ENCODE peak calls at places on chromosomes 5 and 9, in ten cellular contexts. N, C, W, I, X, Q, K, T, S and G are unnamed samples.

GRCh38 chr9:126301985-126302603 is 24.5 kb upstream of the MVB12B start:
- DNase-seq in S (peak; percentile 63), W (peak; percentile 58), T (no peak), C (no peak), Q (peak; percentile 66), K (no peak), N (peak; percentile 45), I (peak; percentile 73), X (no peak), G (peak; percentile 50)

GRCh38 chr5:50922942-50923767 is 256.7 kb downstream of the PARP8 start:
- DNase-seq in N (no peak), I (no peak), Q (peak; percentile 0), X (no peak), S (no peak), T (peak; percentile 51), W (no peak), K (no peak), C (no peak), G (no peak)

GRCh38 chr9:91162784-91163440 is 198.8 kb downstream of the AUH start:
- DNase-seq in Q (no peak), K (no peak), X (no peak), S (peak; percentile 81), T (no peak), N (peak; percentile 31), C (peak; percentile 68), I (peak; percentile 63), W (no peak), G (no peak)

GRCh38 chr9:115158666-115159481 is 40.9 kb upstream of the TNC start:
- DNase-seq in C (no peak), Q (peak; percentile 36), S (no peak), W (peak; percentile 83), N (no peak), I (no peak), X (no peak), T (no peak), K (no peak), G (peak; percentile 73)

GRCh38 chr5:61010759-61011460 is 65.9 kb downstream of the NDUFAF2 start:
- DNase-seq in Q (peak; percentile 30), S (no peak), K (no peak), X (no peak), I (no peak), W (peak; percentile 34), T (no peak), C (no peak), N (no peak), G (no peak)

GRCh38 chr9:37290881-37291485 is 131.5 kb upstream of the GRHPR start:
- DNase-seq in X (no peak), N (no peak), S (peak; percentile 25), K (no peak), T (no peak), I (no peak), W (peak; percentile 89), Q (peak; percentile 90), C (no peak), G (peak; percentile 85)

GRCh38 chr5:173001229-173001841 is 17.8 kb downstream of the ATP6V0E1 start:
- DNase-seq in Q (no peak), W (no peak), C (peak; percentile 31), S (no peak), I (no peak), T (no peak), N (no peak), K (no peak), X (no peak), G (no peak)

GRCh38 chr9:131965841-131966240 is 113.8 kb downstream of the MED27 start:
- DNase-seq in N (no peak), Q (no peak), T (no peak), I (no peak), C (no peak), S (no peak), X (no peak), K (no peak), W (no peak), G (no peak)

GRCh38 chr5:16345454-16345853 is 120.1 kb downstream of the ZNF622 start:
- DNase-seq in C (no peak), K (no peak), I (peak; percentile 19), Q (peak; percentile 0), W (peak; percentile 4), X (no peak), T (no peak), N (no peak), S (no peak), G (no peak)

DNA sequence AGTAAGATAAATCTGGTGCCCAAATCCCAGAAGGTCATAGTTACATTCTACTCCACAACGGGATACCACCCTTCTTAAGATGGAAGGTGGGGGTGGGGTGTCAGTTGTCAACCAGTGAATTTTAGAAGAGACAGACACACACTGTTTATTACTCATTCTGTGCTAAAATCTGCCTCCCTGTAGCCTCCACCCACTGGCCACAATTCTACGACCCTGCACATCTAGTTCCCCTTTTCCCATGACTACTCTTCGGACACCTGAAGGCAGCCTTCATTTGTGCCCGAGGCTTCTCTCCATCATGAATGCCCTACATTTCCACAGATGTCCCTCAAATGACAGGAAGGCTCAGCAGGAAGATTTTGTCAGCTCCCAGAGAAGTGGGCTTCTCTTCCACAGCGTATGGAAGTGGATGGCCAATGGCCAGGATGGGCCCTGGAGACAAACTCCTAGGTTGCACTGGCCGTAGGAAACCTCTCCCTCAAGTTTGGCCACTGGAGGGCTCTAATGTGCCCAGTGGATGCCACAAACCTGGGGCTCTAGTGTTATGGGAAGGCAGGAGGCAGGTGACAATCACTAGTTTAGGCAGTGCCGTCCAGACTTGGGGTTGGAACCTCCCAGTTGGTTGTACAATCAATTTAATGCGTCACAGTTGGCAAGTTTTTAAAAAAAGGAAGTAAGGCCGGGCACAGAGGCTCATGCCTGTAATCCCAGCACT is 46.6 kb downstream of the PTPN3 start:
- DNase-seq in X (no peak), N (no peak), C (no peak), K (no peak), W (no peak), Q (no peak), S (no peak), T (no peak), I (no peak), G (no peak)
- TF ChIP-seq CTCF in X (no peak), N (no peak), C (no peak), K (no peak), W (no peak), Q (no peak), S (no peak), T (no peak), I (no peak), G (no peak)

DNA sequence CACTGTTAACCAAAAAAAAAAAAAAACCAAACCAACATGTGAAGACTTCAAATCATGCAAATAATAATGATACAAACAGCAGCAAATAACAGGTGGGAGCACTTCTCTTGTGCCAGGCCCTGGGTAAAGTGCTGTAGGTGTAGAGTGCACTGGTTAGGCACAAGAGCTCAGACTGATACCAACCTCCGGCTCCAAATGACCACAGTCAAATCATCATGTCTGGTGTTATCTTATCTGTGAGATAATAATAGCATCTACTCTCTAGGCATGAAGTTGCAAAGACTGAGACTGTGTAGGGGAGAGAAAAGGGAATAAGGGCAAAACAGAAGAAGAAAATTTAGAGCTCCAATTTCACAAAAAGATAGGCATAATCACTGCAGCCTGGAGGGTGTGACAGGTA is 159.5 kb downstream of the ARL15 start:
- DNase-seq in C (no peak), Q (no peak), X (no peak), K (no peak), T (no peak), I (no peak), N (no peak), S (no peak), W (no peak), G (no peak)
- TF ChIP-seq CTCF in C (no peak), Q (no peak), X (no peak), K (no peak), T (no peak), I (no peak), N (no peak), S (no peak), W (no peak), G (no peak)

GRCh38 chr9:27247756-27248155 is 49.2 kb downstream of the EQTN start:
- DNase-seq in I (peak; percentile 58), W (peak; percentile 56), S (peak; percentile 35), X (no peak), T (no peak), N (no peak), K (peak; percentile 21), C (no peak), Q (peak; percentile 64), G (no peak)
- TF ChIP-seq CTCF in I (peak; percentile 44), W (peak; percentile 82), S (peak; percentile 25), X (peak; percentile 46), T (peak; percentile 37), N (peak; percentile 32), K (peak; percentile 71), C (peak; percentile 37), Q (peak; percentile 71), G (peak; percentile 61)

GRCh38 chr5:82327961-82328360 is 49.8 kb upstream of the RPS23 start:
- DNase-seq in Q (no peak), W (no peak), S (no peak), T (no peak), X (no peak), N (no peak), I (no peak), C (no peak), K (no peak), G (no peak)

GRCh38 chr5:82331557-82331956 is 53.4 kb upstream of the RPS23 start:
- DNase-seq in N (no peak), X (no peak), Q (no peak), T (no peak), I (no peak), W (no peak), C (no peak), S (no peak), K (no peak), G (no peak)

GRCh38 chr5:82330506-82330905 is 52.4 kb upstream of the RPS23 start:
- DNase-seq in K (no peak), S (no peak), Q (no peak), W (no peak), C (no peak), N (no peak), X (no peak), T (no peak), I (no peak), G (no peak)

GRCh38 chr5:82330921-82331320 is 52.8 kb upstream of the RPS23 start:
- DNase-seq in T (no peak), K (no peak), X (no peak), W (no peak), C (no peak), N (no peak), S (no peak), Q (no peak), I (no peak), G (no peak)

GRCh38 chr5:82329393-82329792 is 51.2 kb upstream of the RPS23 start:
- DNase-seq in K (no peak), N (no peak), Q (no peak), C (no peak), T (no peak), S (no peak), X (no peak), I (no peak), W (no peak), G (no peak)
- TF ChIP-seq CTCF in K (no peak), N (no peak), Q (no peak), C (no peak), T (no peak), S (no peak), X (no peak), I (no peak), W (no peak), G (no peak)